ENCODE peak calls at places on chromosomes 5 and 9, in eight cellular contexts. E is HCT116, R is SK-N-SH, O is PC-3, G is GM23248, C is GM23338, S is OCI-LY7, A is hepatocyte. U is an unnamed sample.

GRCh38 chr9:87612536-87612935 is 113.4 kb upstream of the CTSL start:
- DNase-seq in R (no peak), E (no peak), O (no peak), S (no peak), C (no peak), A (no peak), G (no peak), U (no peak)

GRCh38 chr9:97413462-97413861 is 1.6 kb downstream of the TDRD7 start:
- DNase-seq in G (no peak), E (no peak), S (no peak), O (no peak), C (no peak), A (no peak), R (no peak), U (no peak)

GRCh38 chr9:98707158-98708102 is 1.3 kb downstream of the GABBR2 start:
- DNase-seq in R (peak), S (no peak), O (peak), G (peak), E (peak), C (peak), A (peak), U (peak)

GRCh38 chr5:98775962-98776687 is 2.7 kb downstream of the RGMB start:
- DNase-seq in O (peak), E (no peak), S (no peak), G (peak), A (no peak), C (no peak), R (no peak), U (no peak)

GRCh38 chr5:159605585-159605984 is 275.3 kb upstream of the IL12B start:
- DNase-seq in R (no peak), E (no peak), C (no peak), G (no peak), A (no peak), S (no peak), O (no peak), U (no peak)

GRCh38 chr5:505946-506555 is 18.2 kb downstream of the SLC9A3 start:
- DNase-seq in S (no peak), R (no peak), E (no peak), C (no peak), A (peak), O (no peak), G (no peak), U (no peak)

GRCh38 chr9:4077499-4078102 is 222.3 kb downstream of the GLIS3 start:
- DNase-seq in E (peak), C (peak), O (peak), S (peak), A (peak), R (peak), G (peak), U (peak)

GRCh38 chr5:161273410-161273809 is 273.1 kb downstream of the GABRB2 start:
- DNase-seq in C (no peak), G (no peak), O (no peak), E (no peak), A (no peak), R (no peak), S (no peak), U (no peak)

GRCh38 chr5:174192103-174192655 is 146.7 kb downstream of the NSG2 start:
- DNase-seq in S (no peak), C (no peak), G (no peak), E (no peak), A (no peak), O (no peak), R (no peak), U (no peak)

GRCh38 chr5:64576241-64576640 is 70.4 kb downstream of the RGS7BP start:
- DNase-seq in R (no peak), O (no peak), G (peak), S (no peak), A (no peak), C (no peak), E (no peak), U (no peak)

GRCh38 chr5:133341296-133341695 is 271.0 kb downstream of the FSTL4 start:
- DNase-seq in R (no peak), E (no peak), O (no peak), G (no peak), S (no peak), C (no peak), A (no peak), U (no peak)

GRCh38 chr5:112186401-112186990 is 232.6 kb downstream of the EPB41L4A start:
- DNase-seq in O (peak), E (peak), C (peak), R (peak), S (peak), A (peak), G (peak), U (peak)

GRCh38 chr5:111703662-111704061 is 53.3 kb downstream of the NREP start:
- DNase-seq in O (no peak), S (peak), A (no peak), E (no peak), C (no peak), R (no peak), G (no peak), U (no peak)

GRCh38 chr5:27592231-27592630 is 553.8 kb upstream of the CDH9 start:
- DNase-seq in O (peak), R (no peak), C (peak), E (no peak), S (no peak), A (no peak), G (no peak), U (no peak)

GRCh38 chr9:114216081-114216480 is 60.7 kb downstream of the COL27A1 start:
- DNase-seq in S (no peak), G (no peak), A (peak), C (no peak), R (peak), O (no peak), E (no peak), U (no peak)

GRCh38 chr9:32378993-32379729 is 5.3 kb upstream of the ACO1 start:
- DNase-seq in G (peak), S (peak), E (peak), O (peak), C (peak), R (peak), A (peak), U (peak)

GRCh38 chr5:62780888-62781287 is 202.3 kb downstream of the LRRC70 start:
- DNase-seq in G (no peak), E (no peak), S (no peak), A (no peak), R (no peak), C (peak), O (no peak), U (peak)

GRCh38 chr5:134432677-134433359 is 21.1 kb upstream of the CDKN2AIPNL start:
- DNase-seq in C (no peak), R (no peak), E (no peak), A (no peak), G (no peak), S (no peak), O (no peak), U (no peak)

GRCh38 chr5:117803533-117803932 is 1184.8 kb downstream of the DTWD2 start:
- DNase-seq in R (no peak), S (no peak), G (no peak), A (peak), O (no peak), E (no peak), C (no peak), U (no peak)

GRCh38 chr5:83570916-83571315 is 99.4 kb downstream of the VCAN start:
- DNase-seq in O (peak), C (no peak), S (no peak), R (no peak), A (no peak), G (peak), E (no peak), U (no peak)

DNA sequence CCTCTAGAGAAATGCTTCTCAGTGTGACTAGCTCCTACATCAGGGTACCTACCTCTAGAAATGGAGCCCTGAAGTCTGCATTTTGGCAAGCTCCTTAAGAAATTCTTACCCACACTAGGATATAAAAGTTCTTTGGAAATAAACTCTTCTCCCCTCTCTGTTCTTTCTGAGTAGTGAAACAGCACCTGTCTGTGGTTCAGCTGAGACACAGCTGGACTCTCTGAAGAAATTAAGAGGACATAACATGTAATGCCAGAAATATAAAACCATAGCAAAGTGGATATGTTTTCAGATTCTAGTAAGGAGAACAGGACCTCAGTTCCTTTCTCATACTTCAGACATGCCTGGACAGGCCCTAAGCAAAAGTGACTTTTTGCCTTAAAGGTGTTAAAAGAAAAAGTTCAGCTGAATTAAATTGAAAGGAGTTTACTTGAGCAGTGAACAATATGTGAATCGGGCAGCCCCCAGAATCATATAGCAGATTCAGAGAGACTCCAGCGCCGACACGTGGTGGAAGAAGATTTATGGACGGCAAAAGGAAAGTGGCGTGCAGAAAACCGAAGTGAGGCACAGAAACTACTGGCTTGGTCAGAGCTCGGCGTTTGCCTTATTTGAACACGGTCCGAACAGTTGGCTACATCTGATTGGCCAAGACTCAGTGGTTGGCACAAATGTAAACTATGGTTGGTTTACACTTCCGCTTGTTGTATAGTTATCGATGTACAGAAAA is 64.5 kb downstream of the PRKACG start:
- DNase-seq in R (peak), C (no peak), S (peak), G (no peak), A (no peak), E (no peak), O (peak), U (no peak)
- TF ChIP-seq EZH2phosphoT487 in R (no peak), C (no peak), S (no peak), G (no peak), A (no peak), E (no peak), O (no peak), U (no peak)

GRCh38 chr5:1884638-1885475 is 2.1 kb upstream of the IRX4 start:
- DNase-seq in O (no peak), E (no peak), A (no peak), S (no peak), C (peak), R (no peak), G (no peak), U (peak)

GRCh38 chr5:1885476-1885755 is 2.7 kb upstream of the IRX4 start:
- DNase-seq in E (no peak), O (no peak), C (peak), R (no peak), A (no peak), G (no peak), S (no peak), U (no peak)

GRCh38 chr5:1886634-1887399 is 4.1 kb upstream of the IRX4 start:
- DNase-seq in O (no peak), E (no peak), C (no peak), A (no peak), G (no peak), R (no peak), S (no peak), U (peak)

GRCh38 chr5:1887400-1888360 is 5.0 kb upstream of the IRX4 start:
- DNase-seq in C (peak), R (no peak), A (no peak), S (no peak), O (no peak), E (no peak), G (no peak), U (peak)

DNA sequence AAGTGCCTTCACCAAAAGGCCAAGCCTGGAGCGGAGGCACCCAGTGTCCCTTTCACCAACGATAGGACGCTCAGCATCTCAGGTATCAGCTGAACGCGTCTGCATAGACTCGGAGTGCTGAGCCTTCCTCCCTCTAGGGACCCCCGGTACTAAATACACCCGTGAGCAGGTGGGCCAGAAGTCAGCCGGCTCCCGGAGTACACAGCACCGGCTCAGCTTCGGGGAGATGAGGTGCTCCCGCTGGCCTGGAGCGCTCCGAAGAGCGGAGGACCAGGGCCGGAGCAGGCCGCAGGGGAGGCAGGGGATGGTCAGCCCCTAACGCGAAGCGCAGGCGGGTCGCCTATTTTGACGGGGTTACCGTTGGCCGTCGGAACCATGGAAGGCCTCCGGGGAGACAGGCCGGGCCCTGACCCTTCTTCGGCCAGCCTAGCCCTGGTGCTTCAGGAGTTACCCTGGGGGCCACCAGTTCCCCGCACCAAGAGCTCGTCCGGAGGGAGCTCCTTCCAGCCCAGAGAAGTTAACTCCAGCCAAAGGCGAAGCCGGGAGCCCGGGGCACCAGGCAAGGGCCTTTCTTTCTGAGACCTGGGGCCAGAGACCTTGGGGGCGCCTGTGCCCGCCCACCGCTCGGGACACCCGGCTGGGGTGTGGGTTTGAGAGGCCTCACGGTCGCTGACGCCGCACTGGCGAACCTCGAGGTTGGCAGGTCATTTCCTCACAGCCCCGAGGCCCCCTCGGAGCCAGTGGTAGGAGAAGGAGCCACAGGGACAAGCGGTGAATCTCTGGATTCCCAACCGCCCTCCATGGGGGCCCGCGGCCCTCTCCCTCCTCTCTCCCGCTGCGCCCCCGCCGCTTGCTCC is 3.3 kb upstream of the IRX4 start:
- DNase-seq in O (no peak), E (no peak), R (no peak), S (no peak), C (peak), G (no peak), A (no peak), U (peak)
- H2AFZ ChIP-seq in O (no peak), E (no peak), R (no peak), S (no peak), C (peak), G (no peak), A (no peak), U (no peak)

GRCh38 chr5:140317859-140318258 is 15.0 kb upstream of the PFDN1 start:
- DNase-seq in O (peak), E (no peak), G (peak), S (no peak), C (no peak), A (no peak), R (no peak), U (no peak)
- TF ChIP-seq EZH2phosphoT487 in O (no peak), E (no peak), G (no peak), S (no peak), C (no peak), A (no peak), R (no peak), U (no peak)

GRCh38 chr9:121949766-121950165 is 143.3 kb downstream of the TTLL11 start:
- DNase-seq in S (no peak), R (no peak), O (no peak), C (no peak), E (no peak), A (no peak), G (no peak), U (no peak)
- H2AFZ ChIP-seq in S (no peak), R (no peak), O (no peak), C (no peak), E (no peak), A (no peak), G (no peak), U (no peak)

DNA sequence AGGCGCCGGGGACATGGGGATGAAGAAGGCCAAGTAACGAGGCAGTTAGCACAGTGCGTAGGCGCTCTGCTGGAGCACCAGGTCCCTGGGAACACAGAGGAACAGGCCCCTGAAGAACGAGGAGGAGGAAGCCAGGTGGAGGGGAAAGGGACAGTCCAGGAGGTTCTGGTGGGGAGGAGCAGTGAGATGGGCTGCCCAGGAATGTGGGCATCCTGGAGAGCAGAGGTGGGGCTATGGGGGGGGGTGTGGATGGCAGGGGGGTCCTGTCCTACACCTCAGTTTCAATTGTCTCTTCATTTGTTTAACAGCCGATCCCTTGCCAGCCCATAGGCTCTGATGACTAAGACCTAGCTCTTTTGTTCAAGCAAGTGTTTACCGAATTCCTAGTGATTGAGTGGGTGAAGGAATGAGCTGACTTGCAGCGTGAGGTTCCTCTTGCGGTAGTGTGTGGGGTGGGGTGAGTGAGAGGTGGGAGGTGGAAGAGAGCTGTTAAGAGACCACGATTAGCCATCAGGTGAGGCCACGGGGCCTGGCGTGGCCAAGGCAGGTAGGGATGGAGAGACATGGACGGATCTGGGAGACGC is 8.4 kb upstream of the PHYHD1 start:
- DNase-seq in R (no peak), C (peak), A (peak), G (peak), O (peak), S (no peak), E (peak), U (peak)
- TF ChIP-seq EZH2phosphoT487 in R (no peak), C (no peak), A (no peak), G (no peak), O (no peak), S (no peak), E (no peak), U (no peak)